ENCODE peak calls at places on chromosomes 7 and 10, in four cellular contexts. X is left ventricle myocardium inferior, U is upper lobe of right lung, W is sigmoid colon. N is an unnamed sample. For H3K4me1, the result is how much of the 10 kb centered on the place peaks cover.

GRCh38 chr10:128959746-128960145 is 507.3 kb upstream of the MGMT start:
- DNase-seq in U (no peak), X (no peak), W (peak), N (no peak)

GRCh38 chr10:28685717-28686116 is 8.4 kb downstream of the BAMBI start:
- DNase-seq in X (no peak), W (no peak), U (no peak), N (no peak)

GRCh38 chr7:123308552-123308951 is 108.8 kb upstream of the SLC13A1 start:
- DNase-seq in U (no peak), W (no peak), X (no peak), N (no peak)

GRCh38 chr7:47635091-47636090 is 53.5 kb upstream of the TNS3 start:
- DNase-seq in X (no peak), U (peak), W (peak), N (peak)

GRCh38 chr7:55144955-55145342 is 126.1 kb downstream of the EGFR start:
- DNase-seq in X (no peak), U (no peak), W (no peak), N (no peak)

GRCh38 chr10:15370741-15371701 is at the start of gene FAM171A1:
- DNase-seq in W (peak), X (peak), U (peak), N (peak)

GRCh38 chr7:65239324-65239706 is 134.3 kb upstream of the ZNF92 start:
- DNase-seq in X (no peak), U (no peak), W (no peak), N (no peak)

GRCh38 chr7:47734287-47734948 is 152.5 kb upstream of the TNS3 start:
- DNase-seq in U (no peak), W (no peak), X (no peak), N (no peak)

GRCh38 chr10:111206521-111206920 is 129.7 kb downstream of the ADRA2A start:
- DNase-seq in W (no peak), U (no peak), X (no peak), N (no peak)

GRCh38 chr7:143892527-143893300 is 9.3 kb downstream of the TCAF1 start:
- DNase-seq in U (no peak), W (no peak), X (no peak), N (no peak)

GRCh38 chr7:133789951-133790350 is 337.2 kb upstream of the LRGUK start:
- DNase-seq in X (no peak), U (no peak), W (no peak), N (no peak)

GRCh38 chr10:114087655-114088054 is 44.0 kb downstream of the ADRB1 start:
- DNase-seq in U (no peak), X (no peak), W (no peak), N (no peak)

GRCh38 chr7:107937514-107937913 is 46.5 kb downstream of the DLD start:
- DNase-seq in X (no peak), U (no peak), W (no peak), N (no peak)

GRCh38 chr7:22052221-22052639 is 106.5 kb upstream of the CDCA7L start:
- DNase-seq in W (no peak), X (no peak), U (no peak), N (no peak)

GRCh38 chr10:102826148-102826796 is 10.9 kb downstream of the CYP17A1 start:
- DNase-seq in W (no peak), X (no peak), U (no peak), N (no peak)

GRCh38 chr10:83769421-83769820 is 369.9 kb upstream of the GHITM start:
- DNase-seq in X (no peak), W (no peak), U (no peak), N (no peak)

GRCh38 chr10:133474833-133475734 is 21.3 kb downstream of the SCART1 start:
- DNase-seq in X (no peak), W (no peak), U (no peak), N (no peak)

GRCh38 chr10:87868277-87868676 is 4.9 kb downstream of the PTEN start:
- DNase-seq in X (no peak), W (no peak), U (no peak), N (no peak)

GRCh38 chr10:88292185-88292514 is 291.0 kb downstream of the RNLS start:
- DNase-seq in W (no peak), X (no peak), U (no peak), N (no peak)

GRCh38 chr7:44772867-44773266 is 23.6 kb upstream of the PPIA start:
- DNase-seq in X (no peak), W (no peak), U (no peak), N (no peak)

GRCh38 chr10:62264702-62265436 is 3.8 kb downstream of the RTKN2 start:
- DNase-seq in X (no peak), W (no peak), U (no peak), N (no peak)

GRCh38 chr7:395643-396042 is 105.7 kb downstream of the FOXL3 start:
- DNase-seq in X (no peak), U (no peak), W (no peak), N (no peak)

GRCh38 chr10:93150289-93150688 is 76.6 kb downstream of the CYP26A1 start:
- DNase-seq in W (no peak), X (no peak), U (no peak), N (no peak)

GRCh38 chr10:31707578-31708411 is 220.8 kb downstream of the ARHGAP12 start:
- DNase-seq in X (peak), U (peak), W (peak), N (peak)

GRCh38 chr10:71864861-71865473 is 13.9 kb upstream of the PSAP start:
- DNase-seq in X (no peak), U (peak), W (no peak), N (no peak)

GRCh38 chr7:3730271-3730670 is 429.2 kb downstream of the SDK1 start:
- DNase-seq in X (no peak), U (no peak), W (no peak), N (no peak)

GRCh38 chr7:106418526-106418925 is 133.7 kb upstream of the NAMPT start:
- DNase-seq in X (no peak), U (no peak), W (no peak), N (no peak)

DNA sequence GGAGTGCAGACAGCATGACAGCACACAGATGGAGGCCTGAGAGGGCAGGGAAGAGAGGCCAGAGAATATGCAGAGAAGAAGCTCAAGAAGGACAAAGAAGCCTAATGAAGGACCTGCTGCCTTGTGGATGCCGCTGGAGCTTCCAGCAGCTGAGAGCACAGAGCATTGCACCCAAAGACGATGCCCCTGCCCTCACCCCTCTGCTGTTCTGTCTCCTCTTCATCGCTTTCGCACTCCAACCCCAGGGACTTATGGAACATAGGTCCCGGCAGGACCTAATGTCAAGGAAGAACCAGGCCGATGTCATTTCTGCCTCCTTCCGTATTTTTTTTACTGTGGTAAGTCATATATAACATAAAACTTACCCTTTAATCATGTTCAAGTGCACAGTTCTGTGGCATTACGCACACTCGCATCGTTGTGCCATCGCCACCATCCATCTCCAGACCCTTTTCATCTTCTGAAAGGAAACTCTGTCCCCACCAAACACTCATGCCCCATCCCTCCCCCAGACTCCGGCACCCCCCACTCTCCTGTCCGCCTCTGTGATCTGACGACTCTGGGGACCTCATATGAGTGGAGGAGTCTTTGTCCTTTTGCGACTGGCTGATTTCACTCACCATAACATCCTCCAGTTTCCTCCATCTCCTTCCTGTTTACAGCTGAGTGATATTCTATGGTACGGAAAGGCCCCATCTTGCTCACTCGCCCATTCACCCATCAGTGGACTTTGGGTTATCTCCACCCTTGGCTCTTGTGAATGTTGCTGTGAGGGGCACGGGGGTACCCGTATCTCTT is 12.1 kb upstream of the INSIG1 start:
- DNase-seq in W (no peak), X (no peak), U (no peak), N (no peak)
- H3K4me3 ChIP-seq in W (no peak), X (no peak), U (no peak), N (no peak)

GRCh38 chr10:89468625-89469024 is 54.3 kb downstream of the IFIT5 start:
- DNase-seq in X (no peak), W (no peak), U (no peak), N (no peak)

GRCh38 chr10:89469517-89469916 is 55.1 kb downstream of the IFIT5 start:
- DNase-seq in X (no peak), W (no peak), U (no peak), N (no peak)

GRCh38 chr10:89463846-89464537 is 49.6 kb downstream of the IFIT5 start:
- DNase-seq in W (no peak), X (no peak), U (no peak), N (no peak)

GRCh38 chr10:89465196-89465595 is 50.8 kb downstream of the IFIT5 start:
- DNase-seq in X (no peak), U (no peak), W (no peak), N (no peak)

GRCh38 chr10:89466599-89467035 is 52.2 kb downstream of the IFIT5 start:
- DNase-seq in W (no peak), U (no peak), X (no peak), N (no peak)
- TF ChIP-seq CTCF in W (no peak), U (peak), X (peak), N (peak)

DNA sequence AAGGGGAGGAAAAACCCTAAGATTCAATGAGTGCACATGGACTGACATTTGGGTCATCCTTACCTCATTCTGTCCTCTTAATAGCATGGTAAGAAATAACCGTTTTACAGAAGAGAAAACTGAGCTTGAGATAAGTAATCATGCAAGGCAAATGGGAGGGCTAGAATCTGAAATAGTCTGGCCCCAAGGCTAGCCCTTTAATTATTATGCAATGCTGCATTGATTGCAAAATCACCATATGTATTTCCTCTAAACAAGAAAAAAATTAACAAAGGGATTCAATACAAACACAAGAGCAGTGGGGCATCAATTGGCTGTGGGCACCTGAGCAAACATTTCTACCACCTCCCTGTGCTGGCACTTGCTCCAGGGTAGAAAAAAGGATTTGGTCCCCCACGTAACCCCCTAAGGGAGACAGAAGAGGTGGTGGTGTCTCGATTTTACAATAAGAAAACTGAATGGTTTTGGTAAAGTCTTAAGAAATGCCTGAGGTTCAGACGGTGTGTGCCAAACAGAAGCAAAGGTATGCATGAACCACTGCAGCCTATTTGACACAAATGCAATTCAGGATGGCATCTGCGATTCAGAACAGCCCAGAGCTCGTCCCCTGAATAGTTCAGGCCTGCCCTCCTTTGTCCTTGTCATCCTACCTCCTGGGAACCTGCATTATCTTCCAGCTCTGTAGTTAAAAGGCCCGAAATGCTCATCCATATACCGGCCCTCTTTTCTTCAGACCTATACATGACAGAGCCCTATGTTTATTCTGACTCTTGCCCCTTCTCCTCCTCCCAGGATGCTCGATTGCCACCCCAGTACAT is 23.6 kb downstream of the PIP4K2A start:
- DNase-seq in W (no peak), X (no peak), U (no peak), N (no peak)
- H3K4me1 ChIP-seq in W (under half), X (under half), U (under half), N (under half)

DNA sequence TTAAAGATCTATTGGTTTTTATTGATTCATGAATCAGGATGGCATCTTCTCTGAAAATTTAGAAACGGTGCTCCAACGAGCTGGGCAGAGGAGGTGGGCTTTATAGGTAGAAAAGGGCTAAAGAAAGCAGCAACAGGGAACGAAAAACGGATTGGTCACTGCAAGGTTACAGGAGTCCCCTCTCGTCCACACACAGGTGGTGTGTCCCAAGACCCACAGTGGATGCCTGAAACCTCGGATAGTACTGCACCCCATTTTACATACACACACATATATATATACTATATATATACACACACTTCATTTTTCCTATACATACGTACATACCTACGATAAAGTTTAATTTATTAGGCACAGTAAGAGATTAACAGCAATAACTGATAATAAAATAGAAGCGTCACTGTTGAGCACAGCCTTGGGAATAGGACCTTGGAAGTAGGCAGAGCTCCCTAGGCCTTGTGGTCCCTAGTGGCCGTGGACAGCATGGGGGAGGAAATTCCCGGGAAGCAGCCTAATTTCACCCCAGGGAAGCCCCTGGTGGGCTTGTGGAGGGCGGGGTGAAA is 737 bp upstream of the NUB1 start:
- DNase-seq in W (no peak), U (no peak), X (no peak), N (no peak)
- H3K4me3 ChIP-seq in W (no peak), U (peak), X (peak), N (peak)

GRCh38 chr10:52954407-52954806 is 181.8 kb upstream of the MBL2 start:
- DNase-seq in W (no peak), U (no peak), X (no peak), N (no peak)

GRCh38 chr10:52951819-52952218 is 179.2 kb upstream of the MBL2 start:
- DNase-seq in U (no peak), X (peak), W (no peak), N (no peak)

GRCh38 chr10:52952391-52953079 is 180.0 kb upstream of the MBL2 start:
- DNase-seq in U (no peak), X (no peak), W (no peak), N (no peak)

GRCh38 chr10:52950578-52950977 is 178.0 kb upstream of the MBL2 start:
- DNase-seq in X (no peak), W (no peak), U (no peak), N (no peak)

DNA sequence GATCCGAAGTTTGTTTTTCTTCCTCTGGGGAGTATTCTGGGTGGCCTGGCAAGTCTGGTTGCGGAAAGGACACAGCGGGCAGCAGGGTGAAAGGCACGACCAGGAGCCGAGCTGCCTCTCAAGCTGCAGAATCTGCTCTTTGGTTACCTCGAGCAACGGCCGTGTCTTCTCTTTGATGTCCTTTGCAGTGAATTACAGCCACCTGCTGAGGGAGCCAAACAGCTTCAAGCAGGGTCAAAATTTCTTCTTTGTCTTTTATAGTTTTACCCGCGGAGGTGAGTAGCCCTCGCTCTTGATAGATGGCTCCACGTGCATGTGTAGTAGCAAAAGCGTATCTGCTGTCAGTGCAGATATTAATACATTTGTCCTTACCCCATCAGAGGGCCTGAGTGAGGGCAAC is 177.3 kb upstream of the MBL2 start:
- DNase-seq in X (no peak), W (no peak), U (no peak), N (no peak)
- TF ChIP-seq CTCF in X (no peak), W (no peak), U (no peak), N (no peak)

GRCh38 chr10:109919224-109919623 is 4.1 kb downstream of the XPNPEP1 start:
- DNase-seq in U (no peak), X (no peak), W (no peak), N (no peak)
- H3K4me1 ChIP-seq in U (under half), X (half or more), W (under half), N (under half)

GRCh38 chr7:131919920-131920709 is 363.7 kb upstream of the PODXL start:
- DNase-seq in X (no peak), U (no peak), W (no peak), N (no peak)
- H3K4me3 ChIP-seq in X (no peak), U (no peak), W (no peak), N (no peak)

GRCh38 chr7:135403302-135403701 is 106.6 kb downstream of the CNOT4 start:
- DNase-seq in X (no peak), W (no peak), U (no peak), N (no peak)
- TF ChIP-seq CTCF in X (no peak), W (no peak), U (no peak), N (no peak)

N was measured in lower lobe of right lung.